ENCODE peak calls at places on chromosome 20, in six cellular contexts. One of them, this sample, is unnamed. For H3K79me2, the result is how much of the 10 kb centered on the place peaks cover.

GRCh38 chr20:35165221-35166185 is 6.4 kb upstream of the PROCR start:
- DNase-seq in astrocyte: no peak
- DNase-seq in neural progenitor cell: no peak
- DNase-seq in hepatocyte: no peak
- DNase-seq in SK-N-SH: no peak
- DNase-seq in K562: no peak
- DNase-seq in this sample: no peak

GRCh38 chr20:64139200-64140081 is 24.8 kb upstream of the MYT1 start:
- DNase-seq in neural progenitor cell: no peak
- DNase-seq in K562: no peak
- DNase-seq in astrocyte: no peak
- DNase-seq in SK-N-SH: peak
- DNase-seq in hepatocyte: no peak
- DNase-seq in this sample: no peak

GRCh38 chr20:31815408-31816188 is 3.6 kb upstream of the MYLK2 start:
- DNase-seq in SK-N-SH: peak
- DNase-seq in K562: no peak
- DNase-seq in neural progenitor cell: no peak
- DNase-seq in astrocyte: no peak
- DNase-seq in hepatocyte: peak
- DNase-seq in this sample: peak

GRCh38 chr20:32438331-32438858 is 80.3 kb downstream of the ASXL1 start:
- DNase-seq in K562: no peak
- DNase-seq in SK-N-SH: no peak
- DNase-seq in astrocyte: no peak
- DNase-seq in hepatocyte: no peak
- DNase-seq in neural progenitor cell: no peak
- DNase-seq in this sample: no peak

GRCh38 chr20:44471481-44471882 is 4.2 kb upstream of the TTPAL start:
- DNase-seq in K562: no peak
- DNase-seq in hepatocyte: peak
- DNase-seq in astrocyte: no peak
- DNase-seq in neural progenitor cell: peak
- DNase-seq in SK-N-SH: peak
- DNase-seq in this sample: peak

GRCh38 chr20:62823688-62824475 is 7.0 kb downstream of the COL9A3 start:
- DNase-seq in K562: no peak
- DNase-seq in astrocyte: no peak
- DNase-seq in neural progenitor cell: peak
- DNase-seq in SK-N-SH: no peak
- DNase-seq in hepatocyte: no peak
- DNase-seq in this sample: no peak

GRCh38 chr20:63145156-63145555 is 70.8 kb downstream of the YTHDF1 start:
- DNase-seq in hepatocyte: no peak
- DNase-seq in SK-N-SH: no peak
- DNase-seq in K562: no peak
- DNase-seq in astrocyte: no peak
- DNase-seq in neural progenitor cell: no peak
- DNase-seq in this sample: no peak

GRCh38 chr20:24672181-24672880 is 202.9 kb downstream of the SYNDIG1 start:
- DNase-seq in hepatocyte: no peak
- DNase-seq in K562: no peak
- DNase-seq in SK-N-SH: no peak
- DNase-seq in neural progenitor cell: no peak
- DNase-seq in astrocyte: peak
- DNase-seq in this sample: peak

GRCh38 chr20:44450279-44450937 is 25.3 kb upstream of the TTPAL start:
- DNase-seq in SK-N-SH: no peak
- DNase-seq in K562: no peak
- DNase-seq in neural progenitor cell: no peak
- DNase-seq in hepatocyte: no peak
- DNase-seq in astrocyte: no peak
- DNase-seq in this sample: no peak

GRCh38 chr20:2165871-2166270 is 64.2 kb downstream of the STK35 start:
- DNase-seq in neural progenitor cell: no peak
- DNase-seq in astrocyte: no peak
- DNase-seq in SK-N-SH: no peak
- DNase-seq in hepatocyte: no peak
- DNase-seq in K562: no peak
- DNase-seq in this sample: no peak

GRCh38 chr20:62683136-62683535 is 25.5 kb upstream of the NTSR1 start:
- DNase-seq in K562: no peak
- DNase-seq in SK-N-SH: no peak
- DNase-seq in hepatocyte: no peak
- DNase-seq in astrocyte: no peak
- DNase-seq in neural progenitor cell: no peak
- DNase-seq in this sample: no peak

GRCh38 chr20:62158541-62158940 is 15.0 kb downstream of the SS18L1 start:
- DNase-seq in K562: no peak
- DNase-seq in SK-N-SH: no peak
- DNase-seq in hepatocyte: no peak
- DNase-seq in astrocyte: no peak
- DNase-seq in neural progenitor cell: no peak
- DNase-seq in this sample: no peak

GRCh38 chr20:20204326-20204725 is 152.0 kb downstream of the CFAP61 start:
- DNase-seq in hepatocyte: no peak
- DNase-seq in K562: no peak
- DNase-seq in neural progenitor cell: no peak
- DNase-seq in SK-N-SH: peak
- DNase-seq in astrocyte: no peak
- DNase-seq in this sample: no peak

GRCh38 chr20:9769954-9770353 is 68.9 kb downstream of the PAK5 start:
- DNase-seq in neural progenitor cell: no peak
- DNase-seq in SK-N-SH: no peak
- DNase-seq in K562: no peak
- DNase-seq in hepatocyte: no peak
- DNase-seq in astrocyte: no peak
- DNase-seq in this sample: no peak

GRCh38 chr20:49579874-49580817 is 12.2 kb upstream of the PTGIS start:
- DNase-seq in neural progenitor cell: no peak
- DNase-seq in K562: no peak
- DNase-seq in SK-N-SH: no peak
- DNase-seq in hepatocyte: peak
- DNase-seq in astrocyte: peak
- DNase-seq in this sample: peak

GRCh38 chr20:40844285-40844684 is 155.2 kb upstream of the MAFB start:
- DNase-seq in K562: no peak
- DNase-seq in neural progenitor cell: no peak
- DNase-seq in astrocyte: no peak
- DNase-seq in hepatocyte: no peak
- DNase-seq in SK-N-SH: no peak
- DNase-seq in this sample: no peak

GRCh38 chr20:58514321-58515239 is 619 bp downstream of the APCDD1L start:
- DNase-seq in SK-N-SH: no peak
- DNase-seq in astrocyte: peak
- DNase-seq in neural progenitor cell: peak
- DNase-seq in K562: no peak
- DNase-seq in hepatocyte: no peak
- DNase-seq in this sample: peak

GRCh38 chr20:10094566-10095173 is 59.9 kb downstream of the ANKEF1 start:
- DNase-seq in astrocyte: peak
- DNase-seq in K562: no peak
- DNase-seq in hepatocyte: no peak
- DNase-seq in neural progenitor cell: no peak
- DNase-seq in SK-N-SH: no peak
- DNase-seq in this sample: peak

GRCh38 chr20:50680106-50680960 is 11.0 kb downstream of the RIPOR3 start:
- DNase-seq in K562: no peak
- DNase-seq in astrocyte: peak
- DNase-seq in SK-N-SH: no peak
- DNase-seq in neural progenitor cell: no peak
- DNase-seq in hepatocyte: peak
- DNase-seq in this sample: peak

GRCh38 chr20:38748863-38749153 is 548 bp downstream of the ACTR5 start:
- DNase-seq in K562: no peak
- DNase-seq in astrocyte: no peak
- DNase-seq in neural progenitor cell: no peak
- DNase-seq in hepatocyte: no peak
- DNase-seq in SK-N-SH: no peak
- DNase-seq in this sample: no peak

GRCh38 chr20:1825492-1825891 is 69.7 kb upstream of the SIRPA start:
- DNase-seq in SK-N-SH: no peak
- DNase-seq in hepatocyte: no peak
- DNase-seq in neural progenitor cell: no peak
- DNase-seq in astrocyte: peak
- DNase-seq in K562: no peak
- DNase-seq in this sample: peak

GRCh38 chr20:39233755-39234154 is 271.6 kb downstream of the DHX35 start:
- DNase-seq in K562: no peak
- DNase-seq in SK-N-SH: no peak
- DNase-seq in hepatocyte: no peak
- DNase-seq in astrocyte: no peak
- DNase-seq in neural progenitor cell: no peak
- DNase-seq in this sample: no peak

GRCh38 chr20:58293453-58293852 is 16.1 kb upstream of the RAB22A start:
- DNase-seq in hepatocyte: no peak
- DNase-seq in astrocyte: no peak
- DNase-seq in SK-N-SH: peak
- DNase-seq in neural progenitor cell: peak
- DNase-seq in K562: peak
- DNase-seq in this sample: no peak

GRCh38 chr20:1561350-1561749 is 3.8 kb upstream of the SIRPD start:
- DNase-seq in SK-N-SH: no peak
- DNase-seq in neural progenitor cell: no peak
- DNase-seq in hepatocyte: no peak
- DNase-seq in astrocyte: no peak
- DNase-seq in K562: no peak
- DNase-seq in this sample: no peak

GRCh38 chr20:37642246-37642645 is 51.6 kb upstream of the CTNNBL1 start:
- DNase-seq in hepatocyte: no peak
- DNase-seq in K562: no peak
- DNase-seq in astrocyte: no peak
- DNase-seq in neural progenitor cell: no peak
- DNase-seq in SK-N-SH: no peak
- DNase-seq in this sample: no peak

GRCh38 chr20:57262244-57263126 is 4.0 kb downstream of the BMP7 start:
- DNase-seq in hepatocyte: no peak
- DNase-seq in neural progenitor cell: peak
- DNase-seq in K562: no peak
- DNase-seq in SK-N-SH: no peak
- DNase-seq in astrocyte: no peak
- DNase-seq in this sample: no peak

GRCh38 chr20:35448788-35449373 is 6.5 kb upstream of the CEP250 start:
- DNase-seq in hepatocyte: no peak
- DNase-seq in K562: no peak
- DNase-seq in neural progenitor cell: no peak
- DNase-seq in astrocyte: no peak
- DNase-seq in SK-N-SH: no peak
- DNase-seq in this sample: no peak

DNA sequence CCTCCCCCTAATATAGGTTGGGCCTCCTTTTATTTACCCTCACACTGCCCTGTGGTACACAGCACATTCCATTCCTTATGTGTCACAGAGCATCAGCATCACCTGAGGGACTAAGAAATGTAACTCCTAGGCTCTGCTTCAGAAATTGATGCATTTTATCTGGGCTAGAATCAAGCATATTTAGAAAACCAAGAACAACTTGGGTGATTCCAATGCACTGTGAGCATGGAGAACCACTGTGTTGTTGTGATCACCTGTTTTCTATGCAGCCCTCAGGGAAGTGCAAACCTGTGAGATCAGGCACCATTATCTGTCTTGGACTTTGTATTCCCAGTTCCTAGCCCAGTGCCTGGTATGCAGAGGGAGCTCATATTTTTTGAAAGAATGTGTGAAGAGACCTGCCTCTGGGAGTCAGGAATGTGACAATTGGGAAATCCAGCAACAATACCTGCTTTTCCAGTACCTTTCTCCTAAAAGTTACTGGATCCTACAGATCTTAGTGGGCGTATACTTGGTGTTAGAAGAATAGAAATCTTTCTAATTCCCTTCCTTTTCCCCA is 7.0 kb downstream of the KAT14 start:
- DNase-seq in hepatocyte: peak
- DNase-seq in K562: no peak
- DNase-seq in neural progenitor cell: no peak
- DNase-seq in SK-N-SH: no peak
- DNase-seq in astrocyte: no peak
- DNase-seq in this sample: no peak
- H3K79me2 ChIP-seq in hepatocyte: half or more
- H3K79me2 ChIP-seq in K562: under half
- H3K79me2 ChIP-seq in neural progenitor cell: under half
- H3K79me2 ChIP-seq in SK-N-SH: under half
- H3K79me2 ChIP-seq in astrocyte: under half
- H3K79me2 ChIP-seq in this sample: under half

DNA sequence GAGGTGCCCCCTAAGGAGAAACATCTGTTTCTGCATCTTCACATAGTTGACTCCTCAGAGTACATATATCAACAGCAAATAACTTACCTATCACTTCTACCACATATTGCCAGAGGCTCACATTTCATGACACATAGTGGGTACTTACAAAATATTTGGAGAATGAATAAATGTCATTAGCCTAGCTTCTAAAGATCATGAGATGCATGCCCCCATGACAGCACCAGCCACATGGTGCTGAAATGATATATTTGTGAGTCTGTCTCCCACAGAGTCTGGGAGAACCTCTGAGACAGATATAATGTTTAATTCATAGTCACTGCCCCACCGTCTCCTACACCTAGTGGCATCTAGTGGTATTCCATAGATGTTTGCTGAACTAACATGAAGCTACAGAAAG is 555.6 kb downstream of the KIF16B start:
- DNase-seq in SK-N-SH: no peak
- DNase-seq in astrocyte: no peak
- DNase-seq in neural progenitor cell: no peak
- DNase-seq in hepatocyte: no peak
- DNase-seq in K562: no peak
- DNase-seq in this sample: no peak
- TF ChIP-seq CTCF in SK-N-SH: no peak
- TF ChIP-seq CTCF in astrocyte: no peak
- TF ChIP-seq CTCF in neural progenitor cell: no peak
- TF ChIP-seq CTCF in hepatocyte: no peak
- TF ChIP-seq CTCF in K562: no peak
- TF ChIP-seq CTCF in this sample: no peak

DNA sequence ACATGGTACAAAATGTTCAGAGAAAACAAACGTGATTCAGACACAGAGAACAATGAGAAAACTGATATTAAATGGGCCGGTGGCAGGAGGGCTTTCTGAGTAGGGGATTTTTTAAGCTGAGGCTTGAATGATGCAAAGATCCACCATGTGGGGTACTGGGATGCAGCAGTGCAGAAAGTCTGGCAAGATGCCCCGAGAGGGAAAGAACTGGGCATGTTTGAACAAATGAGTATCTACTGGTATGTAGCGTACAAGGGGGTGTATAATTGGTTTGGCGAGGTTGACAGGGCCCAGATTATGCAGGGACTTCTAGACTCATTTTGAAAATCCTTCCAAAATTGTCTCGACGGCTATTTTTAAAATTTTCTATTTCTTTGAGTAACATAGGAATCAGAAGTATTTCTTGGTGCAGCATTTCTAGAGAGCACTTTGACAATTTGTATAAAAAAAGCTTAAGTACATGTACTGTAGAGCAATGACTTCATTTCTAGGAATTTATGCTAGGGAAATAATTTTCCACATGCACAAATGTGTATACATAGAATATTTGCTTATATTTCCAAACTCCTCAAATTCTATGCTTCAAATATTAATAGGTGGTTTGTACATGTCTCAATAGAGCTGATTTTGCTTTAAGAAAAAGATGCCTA is 119.6 kb upstream of the DOK5 start:
- DNase-seq in SK-N-SH: no peak
- DNase-seq in hepatocyte: no peak
- DNase-seq in astrocyte: no peak
- DNase-seq in K562: no peak
- DNase-seq in neural progenitor cell: no peak
- DNase-seq in this sample: peak
- H3K4me2 ChIP-seq in SK-N-SH: no peak
- H3K4me2 ChIP-seq in hepatocyte: no peak
- H3K4me2 ChIP-seq in astrocyte: no peak
- H3K4me2 ChIP-seq in K562: no peak
- H3K4me2 ChIP-seq in neural progenitor cell: no peak
- H3K4me2 ChIP-seq in this sample: no peak

GRCh38 chr20:6114696-6115095 is 8.1 kb downstream of the FERMT1 start:
- DNase-seq in neural progenitor cell: no peak
- DNase-seq in hepatocyte: no peak
- DNase-seq in astrocyte: no peak
- DNase-seq in K562: no peak
- DNase-seq in SK-N-SH: no peak
- DNase-seq in this sample: no peak
- H3K79me2 ChIP-seq in neural progenitor cell: under half
- H3K79me2 ChIP-seq in hepatocyte: under half
- H3K79me2 ChIP-seq in astrocyte: under half
- H3K79me2 ChIP-seq in K562: under half
- H3K79me2 ChIP-seq in SK-N-SH: under half
- H3K79me2 ChIP-seq in this sample: under half

This sample was measured in fibroblast of lung.